ENCODE peak calls at places on chromosomes 5 and 9, in five cellular contexts. C, Y, U, M and J are unnamed samples.

GRCh38 chr5:17118631-17119030 is 98.8 kb upstream of the BASP1 start:
- DNase-seq in C (peak; percentile 83), Y (peak; percentile 98), U (no peak), M (peak; percentile 80), J (no peak)

GRCh38 chr5:168282120-168282519 is 9.3 kb upstream of the WWC1 start:
- DNase-seq in C (peak; percentile 28), Y (peak; percentile 69), U (peak; percentile 34), M (peak; percentile 38), J (no peak)

GRCh38 chr9:17862081-17862480 is 283.2 kb downstream of the SH3GL2 start:
- DNase-seq in C (no peak), Y (no peak), U (no peak), M (no peak), J (no peak)

GRCh38 chr9:130707225-130707976 is 13.8 kb downstream of the EXOSC2 start:
- DNase-seq in C (peak; percentile 83), Y (no peak), U (peak; percentile 83), M (no peak), J (peak; percentile 43)

GRCh38 chr9:121618504-121618903 is 32.9 kb upstream of the DAB2IP start:
- DNase-seq in C (no peak), Y (no peak), U (no peak), M (no peak), J (no peak)

GRCh38 chr5:154190652-154191304 is at the start of gene GALNT10:
- DNase-seq in C (peak; percentile 58), Y (no peak), U (peak; percentile 91), M (no peak), J (peak; percentile 57)

GRCh38 chr5:141876628-141877477 is 1.4 kb downstream of the PCDH1 start:
- DNase-seq in C (no peak), Y (no peak), U (peak; percentile 46), M (no peak), J (no peak)

GRCh38 chr5:174071484-174071883 is 26.0 kb downstream of the NSG2 start:
- DNase-seq in C (no peak), Y (no peak), U (no peak), M (no peak), J (no peak)

GRCh38 chr9:75941066-75941465 is 50.6 kb downstream of the PCSK5 start:
- DNase-seq in C (peak; percentile 24), Y (no peak), U (no peak), M (no peak), J (no peak)

GRCh38 chr9:132973713-132974112 is 4.8 kb upstream of the GFI1B start:
- DNase-seq in C (peak; percentile 16), Y (no peak), U (no peak), M (no peak), J (no peak)